ENCODE peak calls at places on chromosomes 16 and 17, in nine cellular contexts. V, Z, S, W, H, B, A, X and J are unnamed samples.

GRCh38 chr16:52114414-52114813 is 432.5 kb downstream of the TOX3 start:
- DNase-seq in V (no peak), Z (no peak), S (no peak), W (no peak), H (peak), B (no peak), A (no peak), X (no peak), J (peak)

GRCh38 chr17:74737299-74738050 is 419 bp downstream of the RAB37 start:
- DNase-seq in V (no peak), Z (no peak), S (peak), W (no peak), H (peak), B (peak), A (no peak), X (no peak), J (peak)

GRCh38 chr16:85763616-85764015 is 12.7 kb upstream of the C16orf74 start:
- DNase-seq in V (no peak), Z (no peak), S (no peak), W (no peak), H (no peak), B (no peak), A (no peak), X (no peak), J (no peak)

GRCh38 chr17:9371019-9371418 is 204.6 kb downstream of the STX8 start:
- DNase-seq in V (no peak), Z (no peak), S (no peak), W (no peak), H (no peak), B (no peak), A (no peak), X (peak), J (no peak)

GRCh38 chr16:57100445-57100844 is 8.1 kb downstream of the CPNE2 start:
- DNase-seq in V (no peak), Z (no peak), S (no peak), W (no peak), H (no peak), B (no peak), A (no peak), X (no peak), J (no peak)

GRCh38 chr17:17693955-17694228 is 12.6 kb downstream of the RAI1 start:
- DNase-seq in V (no peak), Z (no peak), S (no peak), W (no peak), H (peak), B (no peak), A (peak), X (no peak), J (no peak)

GRCh38 chr17:48012151-48012520 is 25.5 kb downstream of the COPZ2 start:
- DNase-seq in V (peak), Z (no peak), S (peak), W (peak), H (peak), B (peak), A (peak), X (no peak), J (peak)

GRCh38 chr17:9937164-9937835 is 32.2 kb upstream of the RCVRN start:
- DNase-seq in V (no peak), Z (no peak), S (no peak), W (no peak), H (no peak), B (no peak), A (no peak), X (no peak), J (no peak)

GRCh38 chr17:74827800-74828199 is 31.9 kb downstream of the GRIN2C start:
- DNase-seq in V (no peak), Z (no peak), S (no peak), W (no peak), H (no peak), B (no peak), A (no peak), X (no peak), J (no peak)

GRCh38 chr16:29915590-29916247 is 10.3 kb downstream of the KCTD13 start:
- DNase-seq in V (no peak), Z (no peak), S (no peak), W (no peak), H (no peak), B (no peak), A (no peak), X (peak), J (peak)

GRCh38 chr17:3735515-3735914 is 11.8 kb downstream of the HASPIN start:
- DNase-seq in V (no peak), Z (no peak), S (no peak), W (no peak), H (no peak), B (no peak), A (no peak), X (no peak), J (no peak)

GRCh38 chr17:8745586-8746500 is 1.2 kb upstream of the CCDC42 start:
- DNase-seq in V (peak), Z (peak), S (no peak), W (peak), H (peak), B (peak), A (peak), X (no peak), J (peak)

GRCh38 chr17:40696651-40697072 is 6.9 kb downstream of the KRT24 start:
- DNase-seq in V (no peak), Z (no peak), S (no peak), W (no peak), H (no peak), B (no peak), A (no peak), X (no peak), J (no peak)